ENCODE peak calls at places on chromosomes 5 and 9, in four cellular contexts. X, T, N and S are unnamed samples.
A peak's percentile ranks its signal among the peaks of the same experiment; 100 is the strongest.

GRCh38 chr9:12272471-12273072 is 420.6 kb upstream of the TYRP1 start:
- DNase-seq in X (no peak), T (no peak), N (no peak), S (no peak)

GRCh38 chr5:9733456-9733855 is 103.3 kb upstream of the TAS2R1 start:
- DNase-seq in X (no peak), T (peak; percentile 4), N (no peak), S (no peak)

GRCh38 chr5:13745508-13745907 is 199.0 kb downstream of the DNAH5 start:
- DNase-seq in X (no peak), T (no peak), N (no peak), S (no peak)

GRCh38 chr9:118609355-118610044 is 759.7 kb downstream of the BRINP1 start:
- DNase-seq in X (no peak), T (no peak), N (no peak), S (no peak)

GRCh38 chr9:80789831-80790230 is 899.5 kb downstream of the TLE1 start:
- DNase-seq in X (no peak), T (no peak), N (no peak), S (no peak)

GRCh38 chr9:124145903-124146575 is 111.7 kb upstream of the NEK6 start:
- DNase-seq in X (no peak), T (peak; percentile 30), N (no peak), S (no peak)

GRCh38 chr5:129496410-129496809 is 36.3 kb downstream of the ADAMTS19 start:
- DNase-seq in X (no peak), T (no peak), N (no peak), S (peak; percentile 25)

GRCh38 chr9:69178583-69179011 is 4.5 kb downstream of the TJP2 start:
- DNase-seq in X (no peak), T (no peak), N (no peak), S (no peak)

GRCh38 chr9:90861380-90861779 is 59.8 kb downstream of the SYK start:
- DNase-seq in X (no peak), T (no peak), N (no peak), S (no peak)

GRCh38 chr5:142277796-142278195 is 47.0 kb downstream of the SPRY4 start:
- DNase-seq in X (no peak), T (no peak), N (no peak), S (no peak)

GRCh38 chr5:98768160-98769005 is 5.1 kb upstream of the RGMB start:
- DNase-seq in X (peak; percentile 89), T (peak; percentile 76), N (peak; percentile 79), S (peak; percentile 70)

GRCh38 chr9:74125916-74126315 is 371.2 kb upstream of the RORB start:
- DNase-seq in X (no peak), T (no peak), N (no peak), S (no peak)

GRCh38 chr9:5500441-5501235 is 9.7 kb upstream of the PDCD1LG2 start:
- DNase-seq in X (no peak), T (peak; percentile 86), N (no peak), S (no peak)

GRCh38 chr9:126015446-126015845 is 268.3 kb downstream of the PBX3 start:
- DNase-seq in X (no peak), T (no peak), N (no peak), S (no peak)

GRCh38 chr5:36669015-36669651 is 62.7 kb downstream of the SLC1A3 start:
- DNase-seq in X (no peak), T (no peak), N (no peak), S (no peak)

GRCh38 chr5:126464959-126465358 is 41.8 kb downstream of the GRAMD2B start:
- DNase-seq in X (no peak), T (no peak), N (no peak), S (no peak)

GRCh38 chr5:39691993-39692392 is 267.2 kb upstream of the DAB2 start:
- DNase-seq in X (no peak), T (no peak), N (no peak), S (no peak)

GRCh38 chr9:90038778-90039177 is 434.0 kb downstream of the GADD45G start:
- DNase-seq in X (no peak), T (no peak), N (peak; percentile 42), S (no peak)

GRCh38 chr9:77806697-77807096 is 158.6 kb upstream of the GNA14 start:
- DNase-seq in X (no peak), T (no peak), N (no peak), S (no peak)

GRCh38 chr5:139061274-139061673 is 136.9 kb downstream of the SIL1 start:
- DNase-seq in X (no peak), T (peak; percentile 42), N (no peak), S (no peak)

GRCh38 chr9:129235041-129235930 is 57.2 kb upstream of the IER5L start:
- DNase-seq in X (no peak), T (no peak), N (peak; percentile 70), S (no peak)

GRCh38 chr9:86508208-86508903 is 154.1 kb upstream of the TUT7 start:
- DNase-seq in X (no peak), T (no peak), N (no peak), S (no peak)

GRCh38 chr5:51394609-51395008 is 11.4 kb downstream of the ISL1 start:
- DNase-seq in X (no peak), T (no peak), N (no peak), S (no peak)

GRCh38 chr5:68161156-68161555 is 54.4 kb upstream of the PIK3R1 start:
- DNase-seq in X (no peak), T (no peak), N (no peak), S (no peak)

GRCh38 chr9:101176384-101176783 is 147.9 kb downstream of the PLPPR1 start:
- DNase-seq in X (peak; percentile 53), T (no peak), N (no peak), S (no peak)

GRCh38 chr9:134152022-134152448 is 12.3 kb downstream of the RNU6ATAC start:
- DNase-seq in X (no peak), T (no peak), N (no peak), S (no peak)

DNA sequence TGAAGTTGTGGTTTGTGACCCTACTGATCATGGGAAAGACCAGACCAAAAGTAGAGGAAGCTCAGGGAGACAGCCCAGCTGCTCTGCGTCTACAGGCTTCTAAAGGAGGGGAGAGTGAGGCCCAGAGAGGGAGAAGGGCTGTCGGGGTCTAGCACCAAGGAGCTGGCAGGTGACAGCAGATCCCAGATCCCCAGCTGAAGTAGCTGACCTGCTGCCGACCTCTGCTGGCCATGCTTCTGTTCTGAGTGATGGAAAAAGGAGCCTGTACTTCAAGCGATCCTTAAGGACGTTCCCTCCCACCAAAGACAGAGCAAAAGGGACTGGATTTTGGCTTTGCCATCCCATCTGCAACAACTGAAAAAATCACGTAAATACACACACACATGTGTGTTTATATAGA is 22.7 kb upstream of the QSOX2 start:
- DNase-seq in X (peak; percentile 66), T (peak; percentile 27), N (no peak), S (peak; percentile 65)
- TF ChIP-seq CTCF in X (peak; percentile 44), T (peak; percentile 4), N (no peak), S (no peak)

GRCh38 chr5:128304121-128304520 is 220.6 kb downstream of the SLC12A2 start:
- DNase-seq in X (no peak), T (peak; percentile 80), N (no peak), S (no peak)

GRCh38 chr5:128304791-128305190 is 221.2 kb downstream of the SLC12A2 start:
- DNase-seq in X (no peak), T (no peak), N (no peak), S (no peak)

GRCh38 chr5:128303593-128303992 is 220.0 kb downstream of the SLC12A2 start:
- DNase-seq in X (no peak), T (no peak), N (no peak), S (no peak)

GRCh38 chr5:128300181-128300580 is 216.6 kb downstream of the SLC12A2 start:
- DNase-seq in X (no peak), T (no peak), N (no peak), S (no peak)

DNA sequence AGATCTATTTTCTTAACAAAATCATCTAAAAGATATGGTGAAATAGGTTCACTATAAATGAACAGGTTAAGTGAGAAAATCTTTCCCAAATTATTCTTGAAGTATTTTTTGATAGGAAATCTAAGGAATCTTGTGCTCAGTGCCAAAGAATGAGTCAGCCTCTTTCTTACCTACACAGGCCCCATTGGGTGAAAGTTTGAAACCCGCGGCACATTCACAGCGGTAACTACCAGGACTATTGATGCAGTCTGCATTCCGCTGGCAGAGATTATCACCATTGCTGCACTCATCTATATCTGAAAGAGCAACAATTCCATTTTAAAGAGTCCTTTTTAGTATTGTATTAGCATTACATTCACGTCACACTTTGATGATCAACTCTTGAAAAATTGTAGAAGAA is 221.8 kb downstream of the SLC12A2 start:
- DNase-seq in X (no peak), T (no peak), N (no peak), S (no peak)
- TF ChIP-seq CTCF in X (no peak), T (no peak), N (no peak), S (no peak)

GRCh38 chr9:132857601-132858342 is 20.3 kb downstream of the AK8 start:
- DNase-seq in X (peak; percentile 45), T (peak; percentile 40), N (no peak), S (peak; percentile 31)
- TF ChIP-seq CTCF in X (no peak), T (no peak), N (no peak), S (no peak)

DNA sequence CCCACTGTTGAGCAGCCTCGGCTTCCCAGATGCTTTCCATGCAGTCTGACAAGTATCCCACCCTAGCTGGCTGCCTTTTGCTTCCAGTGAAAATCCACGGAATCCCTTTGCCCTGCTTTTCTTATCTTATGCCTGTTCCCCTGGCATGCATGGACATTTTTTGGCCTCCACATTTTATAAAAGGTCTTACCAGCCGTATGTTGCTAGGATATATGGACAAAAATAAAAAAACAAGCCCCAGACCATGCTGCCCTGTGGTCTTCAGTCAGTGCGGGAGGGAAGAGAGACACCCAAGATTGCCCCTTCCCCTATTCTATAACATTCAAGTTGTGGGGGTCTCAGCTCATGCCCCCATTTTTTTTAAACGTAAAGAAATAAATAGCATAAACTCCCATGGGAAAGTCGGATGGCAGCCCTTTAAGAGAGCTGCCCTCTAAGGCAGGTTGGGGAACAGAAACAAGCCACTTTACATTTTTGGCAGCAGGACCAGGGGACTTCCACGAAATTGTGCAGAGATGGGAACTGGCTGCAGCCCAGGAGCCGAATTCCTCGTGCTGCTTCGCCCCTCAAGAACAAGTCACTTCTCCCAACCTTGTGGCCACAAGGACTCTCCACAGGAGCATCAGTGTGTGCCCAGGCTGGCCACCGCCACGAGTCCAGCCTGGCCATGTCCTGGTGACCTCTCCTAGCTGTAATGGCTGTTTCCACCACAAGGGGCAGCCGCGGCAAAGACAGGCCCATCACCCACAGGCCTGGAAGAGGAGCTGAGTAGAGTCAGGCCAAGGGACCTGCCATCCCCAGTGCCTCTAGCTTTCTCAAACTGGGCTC is 129.4 kb downstream of the COL23A1 start:
- DNase-seq in X (peak; percentile 93), T (peak; percentile 39), N (peak; percentile 91), S (peak; percentile 92)
- TF ChIP-seq CTCF in X (peak; percentile 92), T (peak; percentile 50), N (peak; percentile 86), S (peak; percentile 90)